ENCODE peak calls at places on chromosomes 3 and 15, in five cellular contexts. N is AG04449, L is IMR-90, Y is astrocyte of the spinal cord, K is GM06990. M is an unnamed sample.

GRCh38 chr15:70018646-70019600 is 78.8 kb downstream of the TLE3 start:
- DNase-seq in K (peak), Y (no peak), L (no peak), N (no peak), M (no peak)

GRCh38 chr15:37765809-37766208 is 168.6 kb upstream of the TMCO5A start:
- DNase-seq in K (no peak), Y (peak), N (no peak), L (peak), M (no peak)

GRCh38 chr3:126126811-126127431 is 43.0 kb upstream of the SLC41A3 start:
- DNase-seq in K (no peak), Y (no peak), L (no peak), N (no peak), M (no peak)

GRCh38 chr3:155661042-155661441 is 83.8 kb downstream of the PLCH1 start:
- DNase-seq in L (no peak), Y (no peak), K (no peak), N (no peak), M (no peak)

GRCh38 chr15:62975515-62975914 is 67.0 kb upstream of the TPM1 start:
- DNase-seq in Y (no peak), N (no peak), K (no peak), L (no peak), M (no peak)

GRCh38 chr3:38576131-38577088 is 73.1 kb downstream of the SCN5A start:
- DNase-seq in K (no peak), N (no peak), Y (no peak), L (no peak), M (no peak)

GRCh38 chr15:63070681-63071129 is 28.2 kb downstream of the TPM1 start:
- DNase-seq in Y (peak), N (no peak), L (no peak), K (no peak), M (no peak)

GRCh38 chr3:185813205-185813604 is 11.6 kb downstream of the IGF2BP2 start:
- DNase-seq in Y (no peak), K (no peak), L (peak), N (no peak), M (no peak)

GRCh38 chr3:114746502-114746901 is 400.6 kb downstream of the ZBTB20 start:
- DNase-seq in N (no peak), Y (no peak), K (no peak), L (no peak), M (no peak)

GRCh38 chr3:58183221-58183620 is 27.6 kb downstream of the DNASE1L3 start:
- DNase-seq in K (no peak), L (no peak), N (no peak), Y (no peak), M (no peak)

GRCh38 chr3:34152641-34153040 is 354.2 kb downstream of the PDCD6IP start:
- DNase-seq in Y (no peak), N (no peak), K (no peak), L (no peak), M (no peak)

GRCh38 chr3:180548050-180548449 is 53.9 kb upstream of the TTC14 start:
- DNase-seq in N (no peak), Y (peak), K (no peak), L (no peak), M (no peak)

GRCh38 chr15:85383470-85384148 is 3.2 kb downstream of the AKAP13 start:
- DNase-seq in L (no peak), K (peak), N (no peak), Y (no peak), M (no peak)

GRCh38 chr3:14374444-14374883 is 27.9 kb upstream of the SLC6A6 start:
- DNase-seq in N (no peak), L (no peak), Y (no peak), K (no peak), M (no peak)

GRCh38 chr3:188446791-188447190 is 292.8 kb downstream of the LPP start:
- DNase-seq in N (no peak), Y (no peak), K (no peak), L (no peak), M (no peak)

GRCh38 chr3:73625124-73625665 is 454 bp upstream of the PDZRN3 start:
- DNase-seq in N (no peak), K (no peak), Y (peak), L (peak), M (no peak)

GRCh38 chr3:49265987-49266386 is 11.0 kb downstream of the C3orf62 start:
- DNase-seq in K (no peak), L (no peak), Y (no peak), N (no peak), M (no peak)

GRCh38 chr3:16504242-16504641 is 9.3 kb downstream of the RFTN1 start:
- DNase-seq in Y (peak), K (peak), N (no peak), L (peak), M (no peak)

GRCh38 chr3:156323466-156323865 is 203.1 kb downstream of the KCNAB1 start:
- DNase-seq in Y (peak), K (no peak), N (no peak), L (no peak), M (no peak)

GRCh38 chr15:82810863-82811421 is 1.5 kb downstream of the WHAMM start:
- DNase-seq in K (no peak), N (no peak), L (no peak), Y (no peak), M (no peak)

GRCh38 chr15:96593735-96594134 is 263.2 kb downstream of the NR2F2 start:
- DNase-seq in L (no peak), Y (no peak), K (no peak), N (no peak), M (no peak)

GRCh38 chr3:81378552-81379288 is 382.7 kb downstream of the GBE1 start:
- DNase-seq in N (no peak), K (no peak), Y (no peak), L (no peak), M (no peak)

DNA sequence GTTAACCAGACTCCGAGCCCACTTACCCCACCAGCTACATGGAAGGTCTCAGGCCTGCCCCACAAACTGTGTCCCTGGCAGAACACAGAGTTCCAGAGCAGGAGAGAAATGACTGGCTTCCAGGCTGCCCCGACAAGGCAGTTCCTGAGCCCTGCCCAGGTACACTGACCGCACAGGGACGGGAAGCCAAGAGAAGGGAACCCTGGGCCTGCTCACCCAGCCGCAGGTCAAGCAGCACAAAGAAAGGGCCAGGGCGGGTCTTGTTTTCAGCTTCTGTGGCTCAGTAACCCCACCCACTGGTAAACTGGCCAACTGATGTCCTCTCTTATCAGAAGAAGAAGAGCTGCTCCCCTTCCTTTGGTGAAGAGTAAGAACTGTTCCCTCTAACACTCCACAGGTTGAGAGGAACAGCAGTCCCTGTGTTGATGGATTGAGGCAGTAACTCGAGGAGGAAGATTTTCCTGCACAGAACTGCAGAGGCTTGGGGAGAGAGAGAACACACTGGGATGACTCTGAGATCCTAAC is 68.4 kb downstream of the CRTC3 start:
- DNase-seq in K (peak), Y (no peak), N (no peak), L (no peak), M (no peak)
- H3K4me3 ChIP-seq in K (peak), Y (no peak), N (no peak), L (no peak), M (no peak)

GRCh38 chr3:9172851-9173320 is 76.6 kb downstream of the SRGAP3 start:
- DNase-seq in Y (no peak), L (no peak), N (no peak), K (no peak), M (no peak)
- TF ChIP-seq CTCF in Y (no peak), L (no peak), N (no peak), K (no peak), M (no peak)

GRCh38 chr15:51938286-51938685 is 33.3 kb downstream of the LEO1 start:
- DNase-seq in L (no peak), N (no peak), Y (no peak), K (no peak), M (no peak)

GRCh38 chr15:51931638-51932037 is 39.9 kb downstream of the LEO1 start:
- DNase-seq in L (peak), Y (peak), K (no peak), N (no peak), M (no peak)

GRCh38 chr15:51939216-51939615 is 32.4 kb downstream of the LEO1 start:
- DNase-seq in L (no peak), N (no peak), K (no peak), Y (no peak), M (no peak)

GRCh38 chr15:51935466-51936118 is 36.0 kb downstream of the LEO1 start:
- DNase-seq in K (peak), N (no peak), Y (no peak), L (peak), M (no peak)

GRCh38 chr15:51936119-51936478 is 35.5 kb downstream of the LEO1 start:
- DNase-seq in K (no peak), N (no peak), L (no peak), Y (no peak), M (no peak)
- H3K4me3 ChIP-seq in K (no peak), N (no peak), L (no peak), Y (no peak), M (no peak)

GRCh38 chr15:45618813-45619212 is 16.0 kb upstream of the SQOR start:
- DNase-seq in Y (no peak), L (no peak), K (no peak), N (no peak), M (no peak)
- TF ChIP-seq CTCF in Y (no peak), L (no peak), K (peak), N (no peak), M (no peak)

GRCh38 chr15:99925661-99926461 is 192.6 kb upstream of the LYSMD4 start:
- DNase-seq in Y (no peak), N (no peak), L (no peak), K (peak), M (no peak)
- H3K4me3 ChIP-seq in Y (peak), N (peak), L (peak), K (peak), M (peak)